ENCODE peak calls at places on chromosomes 16 and 17, in ten cellular contexts. E, A, P, F, J, C, S, K, D and O are unnamed samples.

GRCh38 chr17:1050996-1051925 is 54.3 kb downstream of the TIMM22 start:
- DNase-seq in C (no peak), P (no peak), S (peak; percentile 17), J (no peak), D (no peak), F (no peak), A (no peak), E (no peak), K (no peak), O (no peak)

GRCh38 chr17:7888184-7888920 is at the start of gene CHD3:
- DNase-seq in E (peak; percentile 82), K (no peak), A (no peak), F (peak; percentile 8), S (peak; percentile 68), C (peak; percentile 79), D (peak; percentile 23), J (no peak), P (peak; percentile 61), O (peak; percentile 41)

GRCh38 chr17:18280766-18281165 is 20.3 kb downstream of the MIEF2 start:
- DNase-seq in D (no peak), K (no peak), P (no peak), S (no peak), A (no peak), E (no peak), C (no peak), J (no peak), F (no peak), O (no peak)

GRCh38 chr17:57296231-57296630 is 39.9 kb downstream of the MSI2 start:
- DNase-seq in A (no peak), D (no peak), C (no peak), K (no peak), E (no peak), F (peak; percentile 11), P (no peak), S (peak; percentile 45), J (no peak), O (no peak)

GRCh38 chr17:66915204-66915611 is 49.3 kb upstream of the CACNG4 start:
- DNase-seq in J (no peak), S (no peak), K (no peak), F (no peak), E (peak; percentile 38), A (no peak), P (no peak), D (peak; percentile 31), C (no peak), O (no peak)

GRCh38 chr17:82300707-82301270 is 16.6 kb downstream of the CD7 start:
- DNase-seq in D (peak; percentile 79), J (peak; percentile 77), S (peak; percentile 58), K (no peak), P (peak; percentile 76), C (peak; percentile 84), F (no peak), A (no peak), E (peak; percentile 67), O (peak; percentile 55)

GRCh38 chr17:49390548-49391324 is 23.9 kb downstream of the PHB1 start:
- DNase-seq in C (no peak), A (no peak), S (peak; percentile 9), E (no peak), D (no peak), K (peak; percentile 32), F (no peak), J (peak; percentile 63), P (no peak), O (peak; percentile 30)

GRCh38 chr16:87687571-87687910 is 78.2 kb downstream of the KLHDC4 start:
- DNase-seq in P (no peak), D (no peak), C (no peak), J (no peak), A (no peak), K (no peak), F (no peak), E (no peak), S (no peak), O (no peak)